ENCODE peak calls at places on chromosomes 16 and 17, in six cellular contexts. One of them, this sample, is unnamed.

GRCh38 chr17:35046740-35047283 is 16.7 kb downstream of the RFFL start:
- DNase-seq in H9: no peak
- DNase-seq in Panc1: no peak
- DNase-seq in PC-9: peak; percentile 59
- DNase-seq in kidney: no peak
- DNase-seq in choroid plexus epithelial cell: peak; percentile 84
- DNase-seq in this sample: peak; percentile 82

GRCh38 chr16:2028146-2028545 is 1.4 kb downstream of the NHERF2 start:
- DNase-seq in kidney: no peak
- DNase-seq in H9: no peak
- DNase-seq in PC-9: no peak
- DNase-seq in choroid plexus epithelial cell: no peak
- DNase-seq in Panc1: no peak
- DNase-seq in this sample: no peak

GRCh38 chr17:78125976-78126894 is 2.3 kb downstream of the TMC6 start:
- DNase-seq in H9: no peak
- DNase-seq in kidney: no peak
- DNase-seq in Panc1: no peak
- DNase-seq in PC-9: no peak
- DNase-seq in choroid plexus epithelial cell: no peak
- DNase-seq in this sample: no peak

GRCh38 chr17:70774339-70775110 is 605.2 kb downstream of the KCNJ2 start:
- DNase-seq in H9: no peak
- DNase-seq in Panc1: no peak
- DNase-seq in choroid plexus epithelial cell: peak; percentile 29
- DNase-seq in kidney: no peak
- DNase-seq in PC-9: no peak
- DNase-seq in this sample: no peak

GRCh38 chr17:73806768-73807167 is 162.5 kb upstream of the SDK2 start:
- DNase-seq in H9: no peak
- DNase-seq in kidney: no peak
- DNase-seq in choroid plexus epithelial cell: no peak
- DNase-seq in Panc1: no peak
- DNase-seq in PC-9: no peak
- DNase-seq in this sample: no peak

GRCh38 chr17:15884731-15885130 is 60.2 kb upstream of the ADORA2B start:
- DNase-seq in Panc1: no peak
- DNase-seq in kidney: no peak
- DNase-seq in choroid plexus epithelial cell: peak; percentile 18
- DNase-seq in PC-9: no peak
- DNase-seq in H9: no peak
- DNase-seq in this sample: no peak

GRCh38 chr17:72120878-72121163 is at the start of gene SOX9:
- DNase-seq in kidney: peak; percentile 95
- DNase-seq in H9: peak; percentile 98
- DNase-seq in choroid plexus epithelial cell: peak; percentile 95
- DNase-seq in Panc1: peak; percentile 85
- DNase-seq in PC-9: peak; percentile 92
- DNase-seq in this sample: no peak

GRCh38 chr17:42027961-42028790 is 8.3 kb downstream of the NKIRAS2 start:
- DNase-seq in choroid plexus epithelial cell: peak; percentile 29
- DNase-seq in kidney: no peak
- DNase-seq in PC-9: no peak
- DNase-seq in H9: peak; percentile 89
- DNase-seq in Panc1: no peak
- DNase-seq in this sample: no peak

GRCh38 chr16:79972053-79972704 is 371.6 kb upstream of the MAF start:
- DNase-seq in PC-9: no peak
- DNase-seq in Panc1: no peak
- DNase-seq in kidney: no peak
- DNase-seq in choroid plexus epithelial cell: peak; percentile 5
- DNase-seq in H9: no peak
- DNase-seq in this sample: no peak

GRCh38 chr17:72470338-72471133 is 349.7 kb downstream of the SOX9 start:
- DNase-seq in kidney: no peak
- DNase-seq in Panc1: no peak
- DNase-seq in H9: no peak
- DNase-seq in PC-9: no peak
- DNase-seq in choroid plexus epithelial cell: no peak
- DNase-seq in this sample: no peak

GRCh38 chr17:73841431-73842060 is 197.3 kb upstream of the SDK2 start:
- DNase-seq in PC-9: no peak
- DNase-seq in H9: peak; percentile 76
- DNase-seq in kidney: no peak
- DNase-seq in Panc1: no peak
- DNase-seq in choroid plexus epithelial cell: peak; percentile 3
- DNase-seq in this sample: peak; percentile 11

GRCh38 chr17:48628641-48629410 is 2.7 kb upstream of the HOXB9 start:
- DNase-seq in H9: peak; percentile 20
- DNase-seq in kidney: peak; percentile 29
- DNase-seq in PC-9: no peak
- DNase-seq in choroid plexus epithelial cell: no peak
- DNase-seq in Panc1: no peak
- DNase-seq in this sample: no peak

GRCh38 chr16:17374668-17375255 is 96.0 kb downstream of the XYLT1 start:
- DNase-seq in kidney: no peak
- DNase-seq in PC-9: no peak
- DNase-seq in H9: no peak
- DNase-seq in Panc1: no peak
- DNase-seq in choroid plexus epithelial cell: no peak
- DNase-seq in this sample: peak; percentile 69

GRCh38 chr16:15498427-15499175 is 64.2 kb downstream of the BMERB1 start:
- DNase-seq in kidney: no peak
- DNase-seq in H9: no peak
- DNase-seq in PC-9: no peak
- DNase-seq in Panc1: no peak
- DNase-seq in choroid plexus epithelial cell: peak; percentile 60
- DNase-seq in this sample: no peak

GRCh38 chr17:10579270-10579669 is 29.8 kb upstream of the MYH2 start:
- DNase-seq in choroid plexus epithelial cell: no peak
- DNase-seq in PC-9: no peak
- DNase-seq in kidney: no peak
- DNase-seq in H9: no peak
- DNase-seq in Panc1: no peak
- DNase-seq in this sample: no peak

GRCh38 chr17:49944451-49944850 is 24.5 kb upstream of the DLX4 start:
- DNase-seq in PC-9: no peak
- DNase-seq in kidney: no peak
- DNase-seq in H9: no peak
- DNase-seq in Panc1: no peak
- DNase-seq in choroid plexus epithelial cell: no peak
- DNase-seq in this sample: no peak

GRCh38 chr16:69566437-69567030 is 768 bp downstream of the NFAT5 start:
- DNase-seq in kidney: peak; percentile 88
- DNase-seq in PC-9: no peak
- DNase-seq in Panc1: no peak
- DNase-seq in choroid plexus epithelial cell: no peak
- DNase-seq in H9: peak; percentile 47
- DNase-seq in this sample: peak; percentile 49

GRCh38 chr16:88977028-88977844 is at the start of gene CBFA2T3:
- DNase-seq in PC-9: peak; percentile 51
- DNase-seq in H9: no peak
- DNase-seq in choroid plexus epithelial cell: no peak
- DNase-seq in Panc1: no peak
- DNase-seq in kidney: peak; percentile 94
- DNase-seq in this sample: no peak

GRCh38 chr16:88976359-88977027 is 514 bp downstream of the CBFA2T3 start:
- DNase-seq in PC-9: no peak
- DNase-seq in choroid plexus epithelial cell: no peak
- DNase-seq in kidney: no peak
- DNase-seq in Panc1: no peak
- DNase-seq in H9: no peak
- DNase-seq in this sample: no peak

GRCh38 chr16:88979616-88980015 is 2.6 kb upstream of the CBFA2T3 start:
- DNase-seq in kidney: no peak
- DNase-seq in PC-9: no peak
- DNase-seq in choroid plexus epithelial cell: no peak
- DNase-seq in H9: no peak
- DNase-seq in Panc1: no peak
- DNase-seq in this sample: no peak

GRCh38 chr16:88977845-88978607 is 1.0 kb upstream of the CBFA2T3 start:
- DNase-seq in Panc1: no peak
- DNase-seq in choroid plexus epithelial cell: no peak
- DNase-seq in PC-9: no peak
- DNase-seq in H9: no peak
- DNase-seq in kidney: no peak
- DNase-seq in this sample: no peak

DNA sequence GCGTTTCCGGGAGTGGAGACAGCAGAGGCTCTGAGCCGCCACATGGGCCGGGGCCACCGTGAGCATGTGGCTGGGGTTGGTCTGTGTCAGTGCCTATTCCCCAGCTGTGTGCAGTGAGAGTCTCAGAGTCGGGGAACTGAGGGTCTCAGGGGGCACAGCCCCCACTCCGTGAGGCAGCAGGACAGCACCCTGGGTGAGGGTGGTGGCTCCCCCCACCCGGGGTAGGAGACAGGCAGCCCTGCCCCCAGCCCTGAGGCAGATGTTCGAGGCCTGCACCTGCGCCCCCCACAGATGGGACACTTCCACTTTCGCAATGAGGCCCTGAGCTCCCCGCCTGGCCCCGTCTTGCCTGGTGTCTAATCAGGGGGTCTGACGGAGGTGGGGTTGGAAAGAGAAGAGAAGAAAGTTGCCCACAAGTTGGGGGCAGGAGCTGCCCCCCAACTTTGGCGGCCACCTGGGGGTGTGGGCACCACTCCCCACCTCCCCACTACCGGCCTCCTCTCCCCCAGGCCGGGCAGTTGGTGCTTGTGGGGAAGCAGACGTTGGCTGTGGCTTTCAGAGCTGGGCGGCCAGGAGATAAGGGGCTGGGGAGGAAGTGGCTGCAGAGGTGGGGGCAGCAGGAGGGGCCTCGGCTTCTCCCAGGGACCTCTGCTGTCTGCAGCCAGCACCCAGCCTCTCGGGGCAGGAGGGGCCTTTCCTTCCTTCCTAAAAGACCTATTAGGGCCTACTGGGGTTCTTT is 1.8 kb upstream of the CBFA2T3 start:
- DNase-seq in Panc1: no peak
- DNase-seq in kidney: no peak
- DNase-seq in H9: no peak
- DNase-seq in PC-9: no peak
- DNase-seq in choroid plexus epithelial cell: no peak
- DNase-seq in this sample: peak; percentile 44
- TF ChIP-seq CTCF in Panc1: no peak
- TF ChIP-seq CTCF in kidney: no peak
- TF ChIP-seq CTCF in H9: no peak
- TF ChIP-seq CTCF in PC-9: no peak
- TF ChIP-seq CTCF in choroid plexus epithelial cell: no peak
- TF ChIP-seq CTCF in this sample: no peak

DNA sequence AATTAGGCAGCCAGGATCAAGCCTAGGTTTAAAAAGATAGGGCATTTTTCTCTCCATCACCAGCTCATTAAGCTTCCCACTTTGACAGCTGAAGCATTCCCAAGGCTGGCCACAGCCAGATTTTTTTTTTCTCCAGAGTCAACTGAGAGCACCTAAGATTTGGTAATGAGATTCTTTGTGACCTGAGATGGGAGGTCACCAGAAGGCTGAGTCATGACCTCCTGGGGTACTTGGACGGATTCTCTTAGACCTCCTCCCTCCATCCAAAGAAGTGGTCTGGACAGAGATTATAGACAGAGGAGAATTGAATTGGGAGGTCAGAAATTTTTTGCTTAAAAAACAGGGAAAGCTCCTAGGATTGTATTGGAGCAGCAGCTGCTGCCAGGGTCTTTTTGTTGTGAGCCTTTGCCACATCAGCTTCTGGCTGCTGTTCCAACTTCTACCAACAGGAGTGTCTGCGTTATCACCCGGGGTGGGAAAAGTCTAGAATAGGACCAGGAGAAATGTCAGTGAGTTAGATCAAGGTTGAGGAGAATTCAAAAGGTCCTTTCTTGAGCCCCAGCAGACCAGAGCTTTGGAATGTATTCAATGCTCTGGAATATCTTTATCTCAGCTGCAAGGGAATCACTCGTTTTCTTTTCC is 221.2 kb upstream of the N4BP1 start:
- DNase-seq in Panc1: no peak
- DNase-seq in PC-9: no peak
- DNase-seq in kidney: no peak
- DNase-seq in H9: peak; percentile 63
- DNase-seq in choroid plexus epithelial cell: no peak
- DNase-seq in this sample: no peak
- TF ChIP-seq CTCF in Panc1: peak; percentile 30
- TF ChIP-seq CTCF in PC-9: peak; percentile 51
- TF ChIP-seq CTCF in kidney: no peak
- TF ChIP-seq CTCF in H9: peak; percentile 67
- TF ChIP-seq CTCF in choroid plexus epithelial cell: no peak
- TF ChIP-seq CTCF in this sample: peak; percentile 10

DNA sequence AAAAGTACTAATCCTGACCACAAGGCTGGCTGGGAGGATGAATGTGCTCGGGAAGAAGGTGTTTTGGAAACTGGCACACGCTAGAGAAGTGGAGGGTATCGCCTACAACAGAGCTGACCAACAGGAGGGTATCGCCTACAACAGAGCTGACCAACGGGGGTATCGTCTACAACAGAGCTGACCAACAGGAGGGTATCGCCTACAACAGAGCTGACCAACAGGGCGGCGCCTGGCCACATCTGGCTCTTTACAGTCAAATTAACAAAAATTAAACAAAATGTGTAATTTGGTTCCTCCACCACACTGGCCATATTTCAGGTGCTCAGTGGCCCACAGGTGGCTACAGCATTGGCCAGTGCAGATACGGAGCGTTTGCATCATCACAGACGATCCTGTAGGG is 153.5 kb downstream of the CMIP start:
- DNase-seq in kidney: peak; percentile 20
- DNase-seq in PC-9: no peak
- DNase-seq in choroid plexus epithelial cell: no peak
- DNase-seq in H9: no peak
- DNase-seq in Panc1: no peak
- DNase-seq in this sample: no peak
- TF ChIP-seq CTCF in kidney: no peak
- TF ChIP-seq CTCF in PC-9: no peak
- TF ChIP-seq CTCF in choroid plexus epithelial cell: peak; percentile 23
- TF ChIP-seq CTCF in H9: peak; percentile 53
- TF ChIP-seq CTCF in Panc1: no peak
- TF ChIP-seq CTCF in this sample: no peak

DNA sequence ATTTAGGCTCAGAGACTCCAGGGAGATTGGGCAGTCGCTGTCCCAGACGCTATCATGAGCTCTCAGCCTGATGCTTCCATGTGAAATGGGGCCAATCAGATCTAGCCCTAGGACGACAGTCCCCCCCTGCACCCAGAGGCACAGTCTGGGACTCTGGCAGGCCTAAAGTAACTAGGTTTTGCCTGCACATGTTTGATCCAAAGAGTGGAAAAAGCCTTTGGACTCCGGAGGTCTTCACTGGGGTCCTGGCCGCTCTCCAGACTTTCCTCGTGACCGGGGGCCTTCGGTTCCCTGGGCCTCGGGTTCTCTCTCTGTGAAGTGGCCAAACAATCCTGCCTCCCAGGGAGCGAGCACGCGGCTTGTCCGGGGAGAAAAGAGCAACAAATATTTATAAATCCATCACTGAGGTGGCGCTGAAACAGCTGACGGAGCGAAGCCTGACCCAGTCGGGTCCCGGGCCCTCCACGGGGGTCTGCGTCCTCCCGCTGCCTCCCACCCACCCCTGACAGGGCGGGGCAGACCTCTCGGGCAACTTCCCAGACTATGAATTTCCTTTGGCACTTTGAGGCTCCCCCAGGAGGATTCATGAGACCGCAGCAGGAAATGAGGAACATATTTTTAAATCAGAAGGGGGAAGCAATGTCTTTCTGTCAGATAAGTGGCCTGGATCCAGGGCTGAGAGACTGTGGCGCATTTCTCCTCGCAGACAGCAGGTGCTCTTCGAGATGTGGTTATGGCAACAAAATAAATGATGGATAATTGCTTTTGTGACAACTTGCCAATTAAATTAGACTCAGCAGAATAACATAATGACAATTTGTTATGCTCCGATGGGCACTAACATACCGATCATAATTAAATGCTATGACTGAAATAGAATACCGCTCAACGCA is 38.9 kb downstream of the MRPS23 start:
- DNase-seq in kidney: peak; percentile 93
- DNase-seq in choroid plexus epithelial cell: peak; percentile 86
- DNase-seq in Panc1: no peak
- DNase-seq in PC-9: no peak
- DNase-seq in H9: peak; percentile 38
- DNase-seq in this sample: no peak
- TF ChIP-seq CTCF in kidney: no peak
- TF ChIP-seq CTCF in choroid plexus epithelial cell: no peak
- TF ChIP-seq CTCF in Panc1: no peak
- TF ChIP-seq CTCF in PC-9: no peak
- TF ChIP-seq CTCF in H9: no peak
- TF ChIP-seq CTCF in this sample: no peak